ENCODE peak calls at places on chromosomes 2 and 18, in seven cellular contexts. One of them, this sample, is unnamed.

GRCh38 chr2:28507806-28508764 is 12.2 kb downstream of the PLB1 start:
- DNase-seq in NCI-H82: no peak
- DNase-seq in activated CD8-positive, alpha-beta memory T cell treated with anti-CD3 and anti-CD28 coated beads, Interleukin-2, amount 50 U/mL, for 4 hours: peak
- DNase-seq in small intestine: peak
- DNase-seq in stomach: peak
- DNase-seq in brain microvascular endothelial cell: no peak
- DNase-seq in ecto neural progenitor cell: no peak
- DNase-seq in this sample: no peak

GRCh38 chr2:230658877-230659652 is 53.6 kb upstream of the CAB39 start:
- DNase-seq in NCI-H82: no peak
- DNase-seq in activated CD8-positive, alpha-beta memory T cell treated with anti-CD3 and anti-CD28 coated beads, Interleukin-2, amount 50 U/mL, for 4 hours: no peak
- DNase-seq in ecto neural progenitor cell: no peak
- DNase-seq in small intestine: no peak
- DNase-seq in stomach: no peak
- DNase-seq in brain microvascular endothelial cell: no peak
- DNase-seq in this sample: no peak

GRCh38 chr2:67600946-67601345 is 203.8 kb downstream of the ETAA1 start:
- DNase-seq in stomach: no peak
- DNase-seq in activated CD8-positive, alpha-beta memory T cell treated with anti-CD3 and anti-CD28 coated beads, Interleukin-2, amount 50 U/mL, for 4 hours: no peak
- DNase-seq in NCI-H82: no peak
- DNase-seq in small intestine: no peak
- DNase-seq in brain microvascular endothelial cell: peak
- DNase-seq in ecto neural progenitor cell: no peak
- DNase-seq in this sample: no peak

GRCh38 chr18:46071615-46071893 is 506 bp downstream of the PSTPIP2 start:
- DNase-seq in small intestine: no peak
- DNase-seq in stomach: no peak
- DNase-seq in ecto neural progenitor cell: no peak
- DNase-seq in NCI-H82: no peak
- DNase-seq in brain microvascular endothelial cell: no peak
- DNase-seq in activated CD8-positive, alpha-beta memory T cell treated with anti-CD3 and anti-CD28 coated beads, Interleukin-2, amount 50 U/mL, for 4 hours: peak
- DNase-seq in this sample: no peak

GRCh38 chr2:105647731-105648130 is 97.0 kb upstream of the NCK2 start:
- DNase-seq in small intestine: no peak
- DNase-seq in stomach: no peak
- DNase-seq in NCI-H82: no peak
- DNase-seq in brain microvascular endothelial cell: no peak
- DNase-seq in ecto neural progenitor cell: peak
- DNase-seq in activated CD8-positive, alpha-beta memory T cell treated with anti-CD3 and anti-CD28 coated beads, Interleukin-2, amount 50 U/mL, for 4 hours: no peak
- DNase-seq in this sample: no peak

GRCh38 chr18:62189208-62189607 is 2.2 kb downstream of the RELCH start:
- DNase-seq in NCI-H82: no peak
- DNase-seq in brain microvascular endothelial cell: no peak
- DNase-seq in small intestine: no peak
- DNase-seq in stomach: no peak
- DNase-seq in ecto neural progenitor cell: no peak
- DNase-seq in activated CD8-positive, alpha-beta memory T cell treated with anti-CD3 and anti-CD28 coated beads, Interleukin-2, amount 50 U/mL, for 4 hours: no peak
- DNase-seq in this sample: no peak

GRCh38 chr2:236395067-236395466 is 130.9 kb upstream of the ASB18 start:
- DNase-seq in activated CD8-positive, alpha-beta memory T cell treated with anti-CD3 and anti-CD28 coated beads, Interleukin-2, amount 50 U/mL, for 4 hours: no peak
- DNase-seq in ecto neural progenitor cell: no peak
- DNase-seq in brain microvascular endothelial cell: no peak
- DNase-seq in NCI-H82: no peak
- DNase-seq in small intestine: no peak
- DNase-seq in stomach: no peak
- DNase-seq in this sample: no peak

GRCh38 chr2:7825591-7826312 is 856.1 kb upstream of the ID2 start:
- DNase-seq in small intestine: no peak
- DNase-seq in activated CD8-positive, alpha-beta memory T cell treated with anti-CD3 and anti-CD28 coated beads, Interleukin-2, amount 50 U/mL, for 4 hours: no peak
- DNase-seq in brain microvascular endothelial cell: peak
- DNase-seq in stomach: no peak
- DNase-seq in ecto neural progenitor cell: no peak
- DNase-seq in NCI-H82: no peak
- DNase-seq in this sample: no peak

This sample was measured in cardiac muscle cell.